ENCODE peak calls at places on chromosomes 3 and 15, in seven cellular contexts. T is esophagus muscularis mucosa, Y is lung, O is Peyer's patch, Q is GM23248, X is lower lobe of right lung, K is uterus. Z is an unnamed sample. For H3K9me3 and H3K4me1, the result is how much of the 10 kb centered on the place peaks cover.

GRCh38 chr3:157294444-157294843 is 134.5 kb upstream of the CCNL1 start:
- DNase-seq in T (no peak), Y (no peak), O (no peak), Q (peak), X (no peak), K (no peak), Z (no peak)

GRCh38 chr15:28147827-28148226 is 48.7 kb upstream of the OCA2 start:
- DNase-seq in T (no peak), Y (no peak), O (no peak), Q (no peak), X (no peak), K (no peak), Z (no peak)

GRCh38 chr3:193903257-193903807 is 232.6 kb upstream of the HES1 start:
- DNase-seq in T (no peak), Y (no peak), O (no peak), Q (no peak), X (no peak), K (no peak), Z (no peak)

GRCh38 chr3:29618395-29619291 is 337.8 kb downstream of the RBMS3 start:
- DNase-seq in T (no peak), Y (no peak), O (no peak), Q (peak), X (no peak), K (no peak), Z (no peak)

GRCh38 chr3:142273501-142273900 is 48.1 kb upstream of the GK5 start:
- DNase-seq in T (no peak), Y (no peak), O (no peak), Q (no peak), X (no peak), K (no peak), Z (no peak)

GRCh38 chr3:17589888-17590287 is 152.5 kb downstream of the TBC1D5 start:
- DNase-seq in T (no peak), Y (no peak), O (no peak), Q (no peak), X (no peak), K (no peak), Z (no peak)

GRCh38 chr3:108985844-108986243 is 32.2 kb upstream of the GUCA1C start:
- DNase-seq in T (no peak), Y (no peak), O (no peak), Q (no peak), X (no peak), K (no peak), Z (no peak)

GRCh38 chr3:170534232-170534631 is 51.6 kb downstream of the SLC7A14 start:
- DNase-seq in T (no peak), Y (no peak), O (no peak), Q (no peak), X (no peak), K (no peak), Z (no peak)

GRCh38 chr3:175601521-175601920 is 742.4 kb downstream of the NAALADL2 start:
- DNase-seq in T (no peak), Y (no peak), O (no peak), Q (no peak), X (no peak), K (no peak), Z (no peak)

GRCh38 chr3:182244222-182244971 is 532.7 kb downstream of the SOX2 start:
- DNase-seq in T (no peak), Y (no peak), O (no peak), Q (no peak), X (no peak), K (no peak), Z (no peak)

GRCh38 chr15:74958320-74958907 is 1.8 kb upstream of the RPP25 start:
- DNase-seq in T (no peak), Y (peak), O (peak), Q (peak), X (peak), K (no peak), Z (peak)

GRCh38 chr15:41822957-41823356 is 4.9 kb upstream of the JMJD7 start:
- DNase-seq in T (no peak), Y (no peak), O (no peak), Q (no peak), X (no peak), K (no peak), Z (no peak)

GRCh38 chr3:136237961-136238649 is 12.0 kb upstream of the PCCB start:
- DNase-seq in T (no peak), Y (no peak), O (no peak), Q (no peak), X (no peak), K (no peak), Z (no peak)

GRCh38 chr3:164779816-164780215 is 298.5 kb downstream of the SI start:
- DNase-seq in T (no peak), Y (no peak), O (no peak), Q (no peak), X (no peak), K (no peak), Z (no peak)

GRCh38 chr3:159619341-159619885 is 369.2 kb upstream of the IL12A start:
- DNase-seq in T (no peak), Y (no peak), O (no peak), Q (peak), X (no peak), K (no peak), Z (no peak)

GRCh38 chr3:159486580-159486979 is 502.1 kb upstream of the IL12A start:
- DNase-seq in T (no peak), Y (no peak), O (no peak), Q (peak), X (no peak), K (no peak), Z (no peak)

GRCh38 chr3:51710631-51711351 is 3.9 kb downstream of the GRM2 start:
- DNase-seq in T (no peak), Y (no peak), O (no peak), Q (peak), X (no peak), K (no peak), Z (no peak)

GRCh38 chr15:59299919-59300617 is 72.6 kb downstream of the MYO1E start:
- DNase-seq in T (no peak), Y (peak), O (peak), Q (peak), X (peak), K (peak), Z (peak)

DNA sequence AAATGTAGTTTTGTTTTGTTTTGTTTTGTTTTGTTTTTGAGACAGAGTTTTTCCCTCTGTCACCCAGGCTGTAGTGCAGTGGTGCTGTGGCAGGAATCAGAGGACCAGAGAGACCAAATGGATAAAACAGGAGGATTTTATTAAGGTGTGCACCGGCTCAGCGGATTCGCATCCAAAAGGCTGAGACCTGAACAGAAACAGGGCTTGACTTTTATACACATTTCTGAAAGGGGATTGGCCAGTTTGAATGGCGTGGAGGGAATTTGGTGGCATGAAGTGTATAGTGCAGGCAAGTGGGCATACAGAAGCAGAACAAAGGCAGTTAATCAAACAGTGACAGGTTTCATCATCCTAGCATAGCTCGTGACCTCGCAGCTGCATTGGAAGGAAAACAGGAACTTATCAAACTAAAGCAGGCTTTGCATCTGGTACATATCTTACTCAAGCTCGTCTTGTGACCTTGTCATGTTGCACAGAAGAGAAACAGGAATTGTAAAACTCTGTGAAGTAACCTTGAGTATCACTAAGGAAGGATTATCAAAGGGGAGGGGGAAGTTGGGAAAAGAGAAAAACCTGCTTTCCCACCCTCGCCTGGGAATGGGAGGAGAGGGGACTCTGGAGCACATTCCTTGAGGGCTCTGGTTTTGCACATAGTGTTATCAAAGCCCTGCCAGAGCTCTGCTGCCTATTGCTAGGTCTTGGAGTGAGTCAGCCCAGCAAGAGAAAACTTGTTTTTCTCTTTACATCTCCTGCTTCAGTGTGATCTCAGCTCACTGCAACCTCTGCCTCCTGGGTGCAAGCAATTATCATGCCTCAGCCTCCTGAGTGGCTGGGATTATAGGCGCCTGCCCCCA is 38.5 kb downstream of the C3orf62 start:
- DNase-seq in T (peak), Y (no peak), O (peak), Q (peak), X (no peak), K (peak), Z (peak)
- H3K9me3 ChIP-seq in T (under half), Y (under half), O (under half), Q (under half), X (under half), K (under half), Z (under half)

DNA sequence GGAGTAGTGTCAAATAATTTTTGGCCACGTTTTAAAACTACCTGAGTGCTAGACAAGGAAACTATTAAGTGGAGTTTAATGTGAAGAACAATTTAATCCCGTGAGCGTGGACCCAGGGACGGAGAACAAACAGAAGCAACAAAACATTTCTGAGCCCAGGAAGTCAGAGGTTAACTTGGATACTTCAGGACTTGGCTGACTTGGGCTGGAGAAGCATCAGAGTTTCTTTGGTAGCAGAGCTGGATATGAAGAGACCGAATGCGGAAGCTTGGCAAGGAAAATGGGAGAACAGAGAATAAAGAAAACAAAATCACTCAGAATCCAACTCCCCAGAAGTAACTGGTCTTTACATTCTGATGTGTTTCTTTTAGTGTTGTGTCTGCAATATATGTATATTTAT is 17.0 kb upstream of the PLOD2 start:
- DNase-seq in T (no peak), Y (no peak), O (no peak), Q (no peak), X (no peak), K (no peak), Z (no peak)
- H3K4me1 ChIP-seq in T (under half), Y (under half), O (under half), Q (under half), X (under half), K (under half), Z (under half)

DNA sequence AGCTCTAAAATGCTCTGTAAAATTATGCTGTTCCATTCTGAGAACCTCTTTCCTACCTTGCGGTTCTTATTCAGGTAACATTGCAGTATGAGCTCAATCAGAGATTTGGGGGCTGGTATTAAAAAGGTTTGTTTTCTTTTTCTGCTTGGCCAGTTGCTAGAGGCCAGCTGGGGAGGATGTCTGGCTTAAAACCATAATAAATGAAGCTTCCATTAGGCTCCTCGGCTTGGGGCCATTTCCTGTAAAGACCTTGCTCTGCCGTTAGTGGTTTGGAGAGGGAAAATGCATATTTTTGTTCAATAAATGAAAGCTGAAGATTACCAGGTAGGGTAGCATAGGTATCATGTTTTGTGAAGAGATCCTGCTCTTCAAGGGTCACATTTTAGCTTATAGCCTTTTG is 55.2 kb downstream of the MCTP2 start:
- DNase-seq in T (no peak), Y (no peak), O (no peak), Q (no peak), X (no peak), K (no peak), Z (no peak)
- H3K4me3 ChIP-seq in T (no peak), Y (no peak), O (no peak), Q (no peak), X (no peak), K (no peak), Z (no peak)

DNA sequence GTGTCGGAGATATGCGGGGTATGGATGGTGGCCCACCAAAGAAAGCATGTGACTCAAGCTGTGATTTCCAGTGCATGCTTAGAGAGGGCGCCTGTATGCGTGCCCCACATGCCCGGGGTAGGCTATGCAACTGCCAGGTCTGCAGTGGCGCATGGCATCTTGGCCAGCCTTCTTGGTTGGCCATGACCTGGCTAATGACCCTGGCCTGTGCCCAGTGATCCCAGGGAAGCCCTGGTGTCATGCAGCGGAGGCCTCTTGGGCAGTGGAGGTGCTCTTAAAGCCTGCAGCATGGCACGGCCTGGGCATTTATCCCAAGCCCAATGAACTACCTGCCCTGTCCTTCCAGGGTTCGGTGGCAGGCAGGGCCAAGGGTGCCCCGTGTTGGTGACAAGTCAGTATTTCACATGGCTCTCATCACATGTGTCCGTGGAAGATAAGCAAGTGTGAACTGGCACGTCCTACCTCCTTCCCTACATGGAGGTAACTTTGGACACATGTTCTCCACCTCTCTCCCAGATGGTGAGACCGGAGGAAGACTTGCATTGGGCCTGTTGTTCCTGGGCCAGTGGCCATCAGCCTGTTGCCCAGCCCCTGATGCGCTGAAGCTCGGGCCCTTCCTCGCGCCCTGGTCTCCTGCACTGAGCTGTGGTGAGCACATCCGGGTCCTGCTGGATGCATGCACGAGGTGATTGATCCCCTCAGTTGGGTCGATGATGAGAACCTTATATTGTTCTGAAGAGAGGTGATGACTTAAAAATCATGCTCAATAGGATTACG is 192.0 kb downstream of the UBE3A start:
- DNase-seq in T (peak), Y (no peak), O (no peak), Q (no peak), X (peak), K (peak), Z (no peak)
- H3K9me3 ChIP-seq in T (under half), Y (under half), O (under half), Q (under half), X (under half), K (under half), Z (under half)

GRCh38 chr3:71078199-71078598 is 505.3 kb downstream of the FOXP1 start:
- DNase-seq in T (no peak), Y (no peak), O (no peak), Q (no peak), X (no peak), K (no peak), Z (no peak)
- H3K4me1 ChIP-seq in T (half or more), Y (under half), O (under half), Q (under half), X (under half), K (under half), Z (half or more)

DNA sequence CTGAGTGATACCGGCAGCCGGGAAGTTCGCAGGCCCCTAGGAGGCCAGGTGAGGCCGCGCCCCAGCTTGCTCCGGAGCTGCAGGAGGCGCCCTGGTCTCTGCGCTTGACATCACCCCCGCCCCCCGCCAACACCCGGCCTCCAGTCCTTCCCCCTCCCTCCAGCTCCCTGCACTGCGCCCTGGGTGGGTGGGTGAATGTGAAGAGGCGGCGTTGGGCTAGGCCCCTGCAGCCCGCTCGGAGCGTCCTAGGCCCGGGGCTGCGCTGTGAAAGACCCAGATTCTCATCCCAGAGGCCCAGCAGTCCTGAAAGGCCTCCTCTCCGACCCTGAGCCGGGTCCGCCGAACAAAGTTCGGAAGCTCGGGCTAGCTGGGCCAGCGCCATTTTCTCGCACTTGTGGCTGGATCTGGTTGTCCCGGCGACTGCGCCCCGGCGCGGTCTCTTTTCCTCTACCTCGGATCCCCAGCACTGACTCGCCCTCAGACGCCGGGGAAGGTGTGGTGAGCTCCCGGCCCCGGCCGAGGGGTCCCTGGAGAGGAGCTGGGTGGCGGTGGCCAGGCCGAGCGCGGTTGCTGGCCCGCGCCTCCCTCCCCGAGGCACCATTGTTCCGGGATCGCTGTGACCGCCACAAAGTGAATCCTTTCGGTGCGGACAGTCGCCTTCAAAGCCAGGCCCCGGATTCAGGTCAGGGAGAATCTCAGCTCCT is 12.9 kb downstream of the ZIC4 start:
- DNase-seq in T (no peak), Y (no peak), O (no peak), Q (peak), X (no peak), K (no peak), Z (no peak)
- H3K4me3 ChIP-seq in T (peak), Y (no peak), O (peak), Q (peak), X (peak), K (peak), Z (peak)

GRCh38 chr15:25236143-25236860 is 202.5 kb downstream of the UBE3A start:
- DNase-seq in T (no peak), Y (no peak), O (no peak), Q (no peak), X (peak), K (no peak), Z (no peak)

GRCh38 chr15:25233766-25234350 is 205.0 kb downstream of the UBE3A start:
- DNase-seq in T (no peak), Y (no peak), O (no peak), Q (no peak), X (no peak), K (no peak), Z (no peak)

GRCh38 chr15:25234831-25235230 is 204.0 kb downstream of the UBE3A start:
- DNase-seq in T (no peak), Y (no peak), O (no peak), Q (no peak), X (no peak), K (no peak), Z (no peak)

GRCh38 chr15:25236861-25237155 is 202.0 kb downstream of the UBE3A start:
- DNase-seq in T (no peak), Y (no peak), O (no peak), Q (no peak), X (peak), K (no peak), Z (no peak)

DNA sequence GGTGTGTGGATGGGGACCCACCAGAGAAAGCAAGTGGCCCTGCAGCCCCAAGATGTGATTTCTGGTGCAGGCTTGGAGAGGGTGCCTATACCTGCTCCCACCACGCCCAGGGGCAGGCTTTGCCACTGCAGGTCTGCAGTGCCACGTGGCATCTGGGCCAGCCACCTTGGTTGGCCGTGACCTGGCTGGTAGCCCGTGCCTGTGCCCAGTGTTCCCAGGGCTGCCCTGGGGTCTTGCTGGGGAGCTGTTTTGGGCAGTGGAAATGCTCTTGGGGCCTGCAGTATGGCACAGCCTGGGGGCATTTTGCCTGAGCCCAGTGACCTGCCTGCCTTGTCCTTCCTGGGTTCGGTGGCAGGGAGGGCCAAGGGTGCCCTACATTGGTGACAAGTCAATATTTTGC is 203.4 kb downstream of the UBE3A start:
- DNase-seq in T (no peak), Y (no peak), O (no peak), Q (no peak), X (no peak), K (no peak), Z (no peak)
- H3K9me3 ChIP-seq in T (under half), Y (under half), O (under half), Q (under half), X (under half), K (under half), Z (under half)

DNA sequence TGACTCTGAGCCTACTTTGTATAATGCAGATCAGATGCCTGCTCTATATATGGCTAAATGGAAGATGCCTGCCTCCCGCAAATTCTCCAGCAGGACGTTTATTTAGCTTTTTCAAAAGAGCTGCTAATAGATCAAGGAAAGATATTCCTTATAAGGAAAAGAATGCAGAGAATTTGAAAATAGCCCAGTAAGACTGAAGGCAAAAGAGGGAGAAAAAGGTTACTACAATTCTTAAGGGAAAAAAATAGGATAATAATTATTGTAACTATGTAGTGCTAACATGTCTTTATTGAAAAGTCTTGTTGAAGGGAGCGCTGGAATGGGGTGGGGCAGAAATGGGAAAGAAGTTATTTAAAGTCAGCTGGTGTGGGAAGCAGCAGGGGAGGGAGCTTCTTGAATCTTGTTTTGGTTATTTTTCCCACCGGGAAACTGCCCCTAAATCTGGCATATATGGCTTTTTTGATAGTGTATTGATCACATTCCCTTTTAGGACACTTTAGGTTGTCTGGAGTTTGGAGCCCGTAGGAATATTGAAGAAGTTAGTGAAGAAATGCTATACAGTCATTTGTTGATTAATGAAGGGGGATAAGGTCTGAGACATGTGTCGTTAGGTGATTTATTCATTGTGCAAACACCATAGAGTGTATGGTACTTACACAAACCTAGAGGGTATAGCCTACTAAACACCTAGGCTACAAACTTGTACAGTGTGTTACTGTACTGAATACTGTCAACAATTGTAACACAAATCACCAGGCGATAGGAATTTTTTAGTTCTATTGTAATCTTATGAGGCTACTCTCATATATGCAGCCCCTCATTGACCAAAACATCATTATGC is 3.1 kb downstream of the TPM1 start:
- DNase-seq in T (no peak), Y (no peak), O (no peak), Q (peak), X (no peak), K (no peak), Z (no peak)
- H3K4me1 ChIP-seq in T (half or more), Y (under half), O (under half), Q (under half), X (under half), K (under half), Z (under half)